ENCODE peak calls at places on chromosomes 2 and 18, in eight cellular contexts. C is glutamatergic neuron, N is NB4, O is colonic mucosa, P is type B pancreatic cell, G is cardiac fibroblast, D is A549, I is BJ. Q is an unnamed sample.

GRCh38 chr2:203579131-203579643 is 44.1 kb upstream of the RAPH1 start:
- DNase-seq in C (no peak), N (no peak), O (peak), P (no peak), G (peak), D (no peak), I (no peak), Q (peak)

GRCh38 chr2:197675246-197675645 is at the start of gene RFTN2:
- DNase-seq in C (no peak), N (no peak), O (no peak), P (no peak), G (peak), D (no peak), I (no peak), Q (no peak)

GRCh38 chr2:29367986-29368677 is 252.9 kb downstream of the CLIP4 start:
- DNase-seq in C (no peak), N (no peak), O (no peak), P (no peak), G (peak), D (no peak), I (no peak), Q (no peak)

GRCh38 chr2:73107211-73107926 is 5.4 kb downstream of the RAB11FIP5 start:
- DNase-seq in C (no peak), N (no peak), O (no peak), P (no peak), G (peak), D (no peak), I (no peak), Q (no peak)

GRCh38 chr2:133421516-133422324 is 146.5 kb downstream of the NCKAP5 start:
- DNase-seq in C (no peak), N (no peak), O (peak), P (no peak), G (no peak), D (no peak), I (no peak), Q (peak)

GRCh38 chr2:141020346-141020745 is 1110.5 kb downstream of the LRP1B start:
- DNase-seq in C (no peak), N (no peak), O (no peak), P (no peak), G (peak), D (no peak), I (no peak), Q (no peak)

GRCh38 chr2:235561450-235561849 is 67.6 kb downstream of the AGAP1 start:
- DNase-seq in C (no peak), N (no peak), O (peak), P (no peak), G (no peak), D (no peak), I (no peak), Q (peak)

GRCh38 chr18:995641-996040 is 91.0 kb downstream of the ADCYAP1 start:
- DNase-seq in C (no peak), N (no peak), O (no peak), P (no peak), G (peak), D (no peak), I (peak), Q (no peak)

GRCh38 chr18:46320928-46321855 is 217.0 kb downstream of the HAUS1 start:
- DNase-seq in C (no peak), N (no peak), O (no peak), P (no peak), G (peak), D (no peak), I (peak), Q (no peak)

GRCh38 chr2:231197741-231198290 is 615 bp upstream of the ARMC9 start:
- DNase-seq in C (no peak), N (no peak), O (no peak), P (no peak), G (no peak), D (no peak), I (no peak), Q (no peak)

GRCh38 chr2:35973132-35973736 is 382.3 kb upstream of the CRIM1 start:
- DNase-seq in C (no peak), N (peak), O (no peak), P (no peak), G (peak), D (peak), I (no peak), Q (peak)

GRCh38 chr2:132974477-132975050 is 304.6 kb upstream of the LYPD1 start:
- DNase-seq in C (peak), N (no peak), O (no peak), P (no peak), G (no peak), D (no peak), I (no peak), Q (no peak)

GRCh38 chr2:20667531-20668401 is 822 bp downstream of the GDF7 start:
- DNase-seq in C (no peak), N (no peak), O (no peak), P (no peak), G (no peak), D (no peak), I (no peak), Q (no peak)

GRCh38 chr2:31539505-31539904 is 41.2 kb downstream of the SRD5A2 start:
- DNase-seq in C (no peak), N (no peak), O (no peak), P (no peak), G (no peak), D (no peak), I (no peak), Q (no peak)

GRCh38 chr2:72914226-72915075 is 2.9 kb upstream of the EMX1 start:
- DNase-seq in C (no peak), N (no peak), O (no peak), P (peak), G (no peak), D (no peak), I (no peak), Q (no peak)

GRCh38 chr2:3303583-3304406 is 73.8 kb downstream of the EIPR1 start:
- DNase-seq in C (peak), N (peak), O (peak), P (peak), G (peak), D (peak), I (no peak), Q (peak)

GRCh38 chr2:197613509-197613987 is 61.8 kb downstream of the RFTN2 start:
- DNase-seq in C (no peak), N (no peak), O (no peak), P (no peak), G (peak), D (no peak), I (no peak), Q (no peak)

GRCh38 chr18:54330768-54331548 is 26.7 kb downstream of the STARD6 start:
- DNase-seq in C (no peak), N (no peak), O (no peak), P (no peak), G (no peak), D (no peak), I (no peak), Q (no peak)

GRCh38 chr2:24730481-24730880 is 62.7 kb downstream of the PTRHD1 start:
- DNase-seq in C (no peak), N (no peak), O (no peak), P (no peak), G (peak), D (no peak), I (no peak), Q (no peak)

GRCh38 chr18:25262920-25263319 is 89.0 kb downstream of the ZNF521 start:
- DNase-seq in C (no peak), N (no peak), O (no peak), P (no peak), G (no peak), D (no peak), I (peak), Q (no peak)

GRCh38 chr2:238720232-238720672 is 127.6 kb upstream of the TWIST2 start:
- DNase-seq in C (peak), N (peak), O (peak), P (no peak), G (peak), D (peak), I (no peak), Q (peak)

GRCh38 chr2:207734264-207734635 is 22.8 kb downstream of the CCNYL1 start:
- DNase-seq in C (no peak), N (peak), O (no peak), P (no peak), G (peak), D (no peak), I (no peak), Q (no peak)
- TF ChIP-seq CTCF in C (no peak), N (peak), O (peak), P (peak), G (peak), D (peak), I (peak), Q (no peak)

GRCh38 chr2:83196225-83196624 is 1262.9 kb downstream of the SUCLG1 start:
- DNase-seq in C (no peak), N (peak), O (no peak), P (no peak), G (peak), D (no peak), I (no peak), Q (no peak)
- TF ChIP-seq CTCF in C (peak), N (peak), O (peak), P (peak), G (peak), D (no peak), I (peak), Q (no peak)

DNA sequence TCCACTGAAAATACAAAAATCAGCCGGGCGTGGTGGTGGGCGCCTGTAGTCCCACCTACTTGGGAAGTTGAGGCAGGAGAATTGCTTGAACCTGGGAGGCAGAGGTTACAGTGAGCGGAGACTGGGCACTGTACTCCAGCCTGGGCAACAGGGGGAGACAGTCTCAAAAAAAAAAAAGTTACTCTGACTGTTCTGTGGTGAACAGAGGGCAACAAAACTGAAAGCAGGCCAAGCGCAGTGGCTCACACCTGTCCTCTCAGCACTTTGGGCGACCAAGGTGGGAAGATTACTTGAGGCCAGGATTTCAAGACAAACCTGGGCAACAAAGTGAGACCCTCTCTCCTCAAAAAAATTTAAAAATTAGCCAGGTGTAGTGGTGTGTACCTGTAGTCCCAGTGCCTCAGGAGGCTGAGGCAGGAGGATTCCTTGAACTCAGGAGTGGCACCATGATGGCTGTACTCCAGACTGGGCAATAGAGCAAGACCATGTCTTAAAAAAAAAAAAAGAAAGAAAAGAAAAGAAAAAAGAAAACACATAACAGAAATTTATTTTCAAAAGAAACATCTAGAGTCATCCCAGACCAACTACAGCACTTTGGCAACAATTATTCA is 13.6 kb upstream of the RTN4 start:
- DNase-seq in C (no peak), N (peak), O (no peak), P (no peak), G (no peak), D (no peak), I (no peak), Q (no peak)
- TF ChIP-seq CTCF in C (no peak), N (peak), O (no peak), P (no peak), G (peak), D (peak), I (no peak), Q (no peak)

GRCh38 chr2:218322756-218323525 is 30.6 kb upstream of the TMBIM1 start:
- DNase-seq in C (peak), N (peak), O (peak), P (peak), G (peak), D (peak), I (no peak), Q (peak)
- TF ChIP-seq CTCF in C (no peak), N (no peak), O (no peak), P (no peak), G (no peak), D (no peak), I (no peak), Q (no peak)

GRCh38 chr2:174142290-174142689 is 106.0 kb downstream of the OLA1 start:
- DNase-seq in C (no peak), N (no peak), O (no peak), P (no peak), G (no peak), D (no peak), I (no peak), Q (no peak)

GRCh38 chr2:174138161-174138560 is 110.2 kb downstream of the OLA1 start:
- DNase-seq in C (no peak), N (peak), O (no peak), P (no peak), G (peak), D (peak), I (no peak), Q (no peak)
- TF ChIP-seq CTCF in C (peak), N (peak), O (no peak), P (peak), G (peak), D (peak), I (no peak), Q (no peak)

GRCh38 chr2:181891966-181892794 is 650 bp downstream of the ITPRID2 start:
- DNase-seq in C (peak), N (peak), O (peak), P (peak), G (peak), D (peak), I (peak), Q (peak)
- TF ChIP-seq CTCF in C (no peak), N (peak), O (no peak), P (peak), G (no peak), D (no peak), I (peak), Q (no peak)

GRCh38 chr2:46276652-46277051 is 20.6 kb upstream of the EPAS1 start:
- DNase-seq in C (no peak), N (no peak), O (no peak), P (no peak), G (peak), D (peak), I (no peak), Q (no peak)
- TF ChIP-seq CTCF in C (no peak), N (no peak), O (no peak), P (no peak), G (peak), D (peak), I (peak), Q (no peak)

GRCh38 chr2:11774600-11774999 is 28.2 kb downstream of the LPIN1 start:
- DNase-seq in C (no peak), N (no peak), O (no peak), P (no peak), G (no peak), D (no peak), I (no peak), Q (no peak)

GRCh38 chr2:11773111-11773510 is 26.7 kb downstream of the LPIN1 start:
- DNase-seq in C (no peak), N (no peak), O (no peak), P (no peak), G (no peak), D (no peak), I (no peak), Q (no peak)

GRCh38 chr2:11770531-11771188 is 24.2 kb downstream of the LPIN1 start:
- DNase-seq in C (no peak), N (no peak), O (no peak), P (no peak), G (no peak), D (no peak), I (no peak), Q (no peak)

GRCh38 chr2:11773747-11774536 is 27.5 kb downstream of the LPIN1 start:
- DNase-seq in C (no peak), N (no peak), O (no peak), P (no peak), G (no peak), D (no peak), I (no peak), Q (no peak)

DNA sequence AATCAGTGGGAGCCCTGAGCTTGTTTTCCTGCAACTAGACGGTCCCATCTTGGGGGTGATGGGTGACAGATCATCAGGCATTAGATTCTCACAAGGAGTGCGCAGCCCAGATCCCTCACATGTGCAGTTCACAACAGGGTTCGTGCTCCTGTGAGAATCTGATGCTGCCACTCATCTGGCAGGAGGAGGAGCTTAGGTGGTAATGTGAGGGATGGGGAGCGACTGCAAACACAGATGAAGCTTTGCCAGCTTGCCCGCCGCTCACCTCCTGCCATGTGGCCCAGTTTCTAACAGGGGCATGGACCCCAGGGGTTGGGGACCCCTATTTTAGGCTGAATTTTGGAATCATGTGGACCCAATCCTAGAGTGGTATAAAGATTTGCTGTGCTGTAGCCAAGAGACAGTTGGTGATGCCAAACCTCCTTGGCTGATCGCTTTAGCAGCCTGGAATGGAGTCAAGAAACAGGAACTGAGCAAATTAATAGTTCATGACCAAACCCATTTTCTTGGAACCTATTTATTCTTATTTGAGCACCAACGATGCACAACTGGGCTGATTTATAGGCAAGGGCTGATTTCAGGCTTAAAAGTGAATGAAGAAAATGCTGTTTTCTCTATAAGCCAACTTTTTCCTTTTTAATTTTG is 25.7 kb downstream of the LPIN1 start:
- DNase-seq in C (no peak), N (no peak), O (no peak), P (no peak), G (no peak), D (no peak), I (no peak), Q (no peak)
- TF ChIP-seq CTCF in C (no peak), N (no peak), O (no peak), P (no peak), G (no peak), D (no peak), I (no peak), Q (no peak)